ENCODE peak calls at places on chromosomes 4 and X, in seven cellular contexts. F is CD14-positive monocyte; M is HCT116; S is CD8-positive, alpha-beta T cell; Q is foreskin keratinocyte; R is right atrium auricular region; W is brain microvascular endothelial cell. Y is an unnamed sample.

GRCh38 chr4:115159141-115159540 is 45.7 kb upstream of the NDST4 start:
- DNase-seq in F (no peak), M (no peak), S (no peak), Q (no peak), R (no peak), W (no peak), Y (no peak)

GRCh38 chr4:125836597-125837195 is 521.9 kb downstream of the FAT4 start:
- DNase-seq in F (no peak), M (no peak), S (no peak), Q (no peak), R (no peak), W (no peak), Y (no peak)

GRCh38 chr4:41092128-41092527 is 122.2 kb downstream of the APBB2 start:
- DNase-seq in F (no peak), M (no peak), S (no peak), Q (no peak), R (no peak), W (no peak), Y (no peak)

GRCh38 chr4:113828712-113829111 is 67.2 kb upstream of the CAMK2D start:
- DNase-seq in F (no peak), M (no peak), S (no peak), Q (no peak), R (no peak), W (no peak), Y (no peak)

GRCh38 chr4:7412586-7412975 is 22.1 kb downstream of the PSAPL1 start:
- DNase-seq in F (no peak), M (no peak), S (no peak), Q (no peak), R (no peak), W (no peak), Y (no peak)

GRCh38 chr4:88054909-88055308 is 47.5 kb downstream of the PKD2 start:
- DNase-seq in F (no peak), M (peak; percentile 23), S (no peak), Q (no peak), R (no peak), W (peak; percentile 74), Y (peak; percentile 59)

GRCh38 chrX:101287402-101287801 is 3.7 kb downstream of the TAF7L start:
- DNase-seq in F (no peak), M (peak; percentile 10), S (peak; percentile 12), Q (no peak), R (no peak), W (peak; percentile 59), Y (peak; percentile 56)

GRCh38 chrX:68462653-68463052 is 29.4 kb upstream of the OPHN1 start:
- DNase-seq in F (no peak), M (peak; percentile 7), S (peak; percentile 8), Q (peak; percentile 4), R (no peak), W (peak; percentile 45), Y (peak; percentile 29)

GRCh38 chrX:23980063-23980462 is 46.9 kb downstream of the KLHL15 start:
- DNase-seq in F (no peak), M (no peak), S (no peak), Q (no peak), R (no peak), W (no peak), Y (peak; percentile 28)

GRCh38 chr4:52982246-52982950 is 120.3 kb downstream of the RASL11B start:
- DNase-seq in F (no peak), M (peak; percentile 28), S (no peak), Q (no peak), R (no peak), W (peak; percentile 53), Y (peak; percentile 79)

GRCh38 chrX:130695931-130696330 is 207.1 kb downstream of the ENOX2 start:
- DNase-seq in F (no peak), M (no peak), S (no peak), Q (no peak), R (no peak), W (no peak), Y (no peak)

GRCh38 chr4:1082215-1083182 is 30.9 kb downstream of the RNF212 start:
- DNase-seq in F (peak; percentile 93), M (no peak), S (no peak), Q (peak; percentile 70), R (peak; percentile 82), W (peak; percentile 44), Y (no peak)

GRCh38 chr4:76212851-76213414 is 691 bp downstream of the SCARB2 start:
- DNase-seq in F (no peak), M (no peak), S (peak; percentile 54), Q (no peak), R (no peak), W (peak; percentile 12), Y (no peak)

GRCh38 chr4:74670583-74670982 is 123.7 kb downstream of the BTC start:
- DNase-seq in F (no peak), M (no peak), S (no peak), Q (no peak), R (no peak), W (no peak), Y (peak; percentile 18)

GRCh38 chr4:156248921-156249320 is 295.3 kb upstream of the CTSO start:
- DNase-seq in F (no peak), M (no peak), S (no peak), Q (no peak), R (no peak), W (no peak), Y (no peak)

GRCh38 chr4:113675731-113676707 is 85.5 kb downstream of the CAMK2D start:
- DNase-seq in F (no peak), M (no peak), S (no peak), Q (no peak), R (no peak), W (no peak), Y (no peak)

GRCh38 chr4:93788712-93789111 is 39.8 kb upstream of the ATOH1 start:
- DNase-seq in F (no peak), M (peak; percentile 43), S (no peak), Q (no peak), R (no peak), W (peak; percentile 26), Y (peak; percentile 27)

DNA sequence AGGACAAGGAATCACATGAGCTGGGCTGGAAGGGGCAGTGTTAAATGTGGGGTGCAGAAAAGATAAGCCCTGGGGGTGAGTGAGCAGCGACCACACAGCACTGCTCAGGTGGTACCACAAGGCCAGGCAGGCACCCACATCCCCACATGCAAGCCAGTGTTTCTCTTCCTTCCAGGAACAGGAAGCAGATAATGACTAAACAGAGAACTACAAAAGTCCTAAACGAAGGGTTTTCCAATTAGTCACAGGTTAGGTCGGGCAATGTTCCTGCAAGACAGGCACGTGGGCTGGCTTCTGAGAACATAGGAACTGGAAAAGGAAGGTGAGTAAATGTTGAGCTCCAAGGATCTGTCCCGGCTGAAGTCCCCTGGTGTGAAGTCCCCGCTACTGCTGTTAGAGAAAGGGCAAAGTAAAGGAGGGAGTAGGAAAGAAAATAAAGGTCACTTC is 19.5 kb downstream of the RELL1 start:
- DNase-seq in F (no peak), M (peak; percentile 96), S (peak; percentile 12), Q (peak; percentile 84), R (no peak), W (peak; percentile 86), Y (no peak)
- TF ChIP-seq CTCF in F (no peak), M (no peak), S (no peak), Q (peak; percentile 36), R (no peak), W (peak; percentile 56), Y (no peak)

DNA sequence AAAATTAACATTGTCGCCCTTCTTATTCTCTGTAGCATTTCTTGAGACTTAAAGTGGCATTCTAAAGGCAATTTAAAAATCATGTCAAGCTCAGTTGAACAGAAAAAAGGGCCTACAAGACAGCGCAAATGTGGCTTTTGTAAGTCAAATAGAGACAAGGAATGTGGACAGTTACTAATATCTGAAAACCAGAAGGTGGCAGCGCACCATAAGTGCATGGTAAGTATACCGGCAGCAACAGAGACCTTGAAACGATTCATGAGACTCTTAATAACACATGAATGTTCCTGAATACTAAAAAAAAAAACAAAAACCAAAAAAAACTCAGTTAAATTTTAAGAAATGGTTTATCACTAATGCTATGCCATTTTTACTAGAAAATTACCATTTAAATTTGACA is 82.4 kb upstream of the HPRT1 start:
- DNase-seq in F (no peak), M (no peak), S (peak; percentile 6), Q (no peak), R (no peak), W (peak; percentile 58), Y (peak; percentile 73)
- TF ChIP-seq CTCF in F (peak; percentile 35), M (no peak), S (no peak), Q (peak; percentile 58), R (peak; percentile 32), W (peak; percentile 54), Y (peak; percentile 44)

DNA sequence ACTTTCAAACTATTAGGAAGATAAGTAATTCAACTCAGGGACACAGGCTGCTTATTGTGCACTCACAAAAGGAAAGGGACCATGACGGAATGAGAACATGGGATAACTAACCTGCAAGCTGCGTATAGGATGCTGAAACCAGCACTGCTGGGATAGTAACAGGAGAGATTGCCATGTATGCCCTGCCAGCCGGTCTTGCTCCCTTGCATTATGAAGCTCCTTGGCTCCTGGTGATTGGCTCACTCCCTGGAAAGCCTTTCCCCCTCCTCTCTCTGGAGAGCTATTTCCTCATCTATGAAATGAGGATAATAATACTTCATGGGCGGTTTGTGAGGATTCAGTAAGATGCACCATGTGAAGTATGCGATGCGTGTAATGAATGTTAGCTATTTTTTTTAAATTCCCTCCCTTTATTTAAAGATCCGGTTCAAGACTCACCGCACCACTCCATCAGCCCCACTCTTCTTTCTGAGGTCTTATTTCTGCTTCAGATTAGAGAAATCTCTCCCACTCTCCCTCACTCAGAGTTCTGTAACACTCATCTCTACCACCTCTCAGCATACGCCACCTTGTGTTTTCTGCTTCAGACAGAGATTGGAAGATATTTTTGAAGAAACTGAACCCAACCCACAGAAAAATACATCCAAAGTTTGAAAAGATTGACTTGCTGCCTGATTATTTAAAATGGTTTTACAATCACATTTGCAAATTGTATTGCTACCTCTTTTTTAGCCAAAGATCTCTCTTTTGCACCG is 18.4 kb downstream of the MSMO1 start:
- DNase-seq in F (no peak), M (no peak), S (no peak), Q (no peak), R (no peak), W (no peak), Y (no peak)
- TF ChIP-seq CTCF in F (no peak), M (no peak), S (no peak), Q (peak; percentile 44), R (no peak), W (peak; percentile 31), Y (no peak)

DNA sequence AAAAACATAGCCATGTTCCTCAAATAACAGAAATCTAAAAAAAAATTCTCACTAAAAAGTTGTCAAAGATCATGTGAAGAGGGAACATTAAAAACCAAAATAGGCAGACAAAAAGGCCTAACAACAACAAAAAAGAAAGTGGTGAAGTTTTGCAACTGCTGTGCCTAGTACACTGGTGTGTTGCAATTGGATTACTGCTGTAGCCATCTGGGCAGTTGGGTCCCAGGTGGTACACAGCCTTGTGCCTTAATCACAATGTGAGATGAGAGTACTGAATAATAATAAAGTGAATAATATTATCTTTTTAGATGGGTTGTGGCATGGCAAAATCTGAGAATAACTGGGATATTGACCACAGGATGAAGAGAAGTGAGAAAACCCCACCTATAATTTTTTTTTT is 12.0 kb downstream of the C4orf54 start:
- DNase-seq in F (no peak), M (no peak), S (no peak), Q (no peak), R (no peak), W (no peak), Y (no peak)
- TF ChIP-seq CTCF in F (no peak), M (no peak), S (no peak), Q (no peak), R (no peak), W (no peak), Y (no peak)